ENCODE peak calls at places on chromosomes 4 and X, in nine cellular contexts. V, O, I, K, H, W, Z, U and Y are unnamed samples.

GRCh38 chr4:150004481-150004880 is 73.8 kb upstream of the DCLK2 start:
- DNase-seq in Z (no peak), O (no peak), U (peak; percentile 53), W (no peak), V (no peak), K (no peak), H (no peak), I (no peak), Y (no peak)

GRCh38 chr4:38842998-38843397 is 13.6 kb downstream of the TLR6 start:
- DNase-seq in V (no peak), U (no peak), W (no peak), I (no peak), O (no peak), Z (no peak), K (no peak), H (no peak), Y (no peak)

GRCh38 chr4:183098080-183098722 is 856 bp upstream of the WWC2 start:
- DNase-seq in O (no peak), W (peak; percentile 52), V (peak; percentile 72), K (no peak), H (no peak), I (no peak), Z (peak; percentile 20), U (peak; percentile 69), Y (peak; percentile 17)

GRCh38 chrX:141733371-141733770 is 34.8 kb upstream of the SPANXD start:
- DNase-seq in K (no peak), V (peak; percentile 4), W (no peak), O (no peak), H (no peak), U (peak; percentile 28), I (no peak), Z (no peak), Y (no peak)

GRCh38 chr4:140654516-140654855 is 85.7 kb upstream of the UCP1 start:
- DNase-seq in I (no peak), Z (no peak), U (peak; percentile 13), K (no peak), W (no peak), O (no peak), H (no peak), V (no peak), Y (no peak)

GRCh38 chr4:55561884-55562283 is 15.2 kb upstream of the CLOCK start:
- DNase-seq in V (no peak), H (no peak), W (no peak), I (no peak), Z (no peak), K (no peak), U (no peak), O (no peak), Y (no peak)

GRCh38 chr4:182179105-182179504 is 64.1 kb upstream of the TENM3 start:
- DNase-seq in O (no peak), I (no peak), H (no peak), Z (no peak), W (no peak), K (no peak), U (peak; percentile 46), V (peak; percentile 35), Y (no peak)

GRCh38 chr4:154616731-154617130 is 4.3 kb upstream of the FGG start:
- DNase-seq in U (no peak), V (no peak), Z (no peak), O (no peak), K (no peak), I (no peak), H (no peak), W (no peak), Y (no peak)

GRCh38 chr4:140212646-140213045 is 58.7 kb upstream of the MAML3 start:
- DNase-seq in W (no peak), O (no peak), Z (no peak), V (no peak), U (no peak), H (no peak), K (no peak), I (no peak), Y (no peak)

GRCh38 chr4:138494931-138495330 is 252.8 kb upstream of the SLC7A11 start:
- DNase-seq in K (peak; percentile 5), Z (no peak), W (peak; percentile 51), U (peak; percentile 55), O (no peak), I (no peak), H (no peak), V (peak; percentile 51), Y (no peak)

GRCh38 chrX:110665636-110666035 is 130.0 kb downstream of the CHRDL1 start:
- DNase-seq in U (peak; percentile 37), O (no peak), K (no peak), W (peak; percentile 51), V (peak; percentile 61), I (no peak), Z (no peak), H (peak; percentile 3), Y (no peak)

GRCh38 chr4:4569036-4569435 is 27.2 kb upstream of the STX18 start:
- DNase-seq in K (no peak), I (no peak), Z (no peak), W (no peak), H (no peak), U (no peak), V (peak; percentile 6), O (no peak), Y (no peak)